ENCODE peak calls at places on chromosomes 11 and 22, in seven cellular contexts. Y is astrocyte of the cerebellum; F is stimulated activated CD4-positive, alpha-beta T cell treated with anti-CD3 and anti-CD28 coated beads, Interleukin-4, amount 100 ng/mL, for 48 hours; C is NCI-H1105; D is GM13976; K is stimulated activated naive B cell treated with anti-CD40 and anti-IgM and Interleukin-4, amounts not matched to agents 10 μg/mL and 1 μg/mL and 100 μg/mL, for 72 hours; I is IMR-90. T is an unnamed sample.
A peak's percentile ranks its signal among the peaks of the same experiment; 100 is the strongest.

GRCh38 chr11:83694191-83694905 is 408.2 kb upstream of the CCDC90B start:
- DNase-seq in F (no peak), C (no peak), Y (no peak), D (no peak), I (no peak), K (no peak), T (no peak)

GRCh38 chr11:108559340-108559739 is 34.2 kb downstream of the EXPH5 start:
- DNase-seq in Y (peak; percentile 52), I (peak; percentile 76), F (no peak), D (no peak), C (no peak), K (no peak), T (peak; percentile 70)

GRCh38 chr22:48096411-48096810 is 1334.0 kb downstream of the TBC1D22A start:
- DNase-seq in D (no peak), K (no peak), I (no peak), Y (no peak), C (no peak), F (no peak), T (no peak)

GRCh38 chr11:27233654-27234042 is 129.4 kb downstream of the CCDC34 start:
- DNase-seq in K (no peak), Y (no peak), F (no peak), I (no peak), D (no peak), C (no peak), T (no peak)

GRCh38 chr11:132028380-132029240 is 658.2 kb downstream of the NTM start:
- DNase-seq in I (peak; percentile 73), D (peak; percentile 17), C (peak; percentile 74), K (peak; percentile 1), Y (peak; percentile 34), F (peak; percentile 4), T (peak; percentile 65)

GRCh38 chr22:38957046-38957770 is at the start of gene APOBEC3A:
- DNase-seq in D (no peak), K (no peak), Y (no peak), F (no peak), C (no peak), I (no peak), T (peak; percentile 23)

GRCh38 chr11:2432628-2433071 is 11.7 kb downstream of the TRPM5 start:
- DNase-seq in Y (no peak), F (no peak), K (no peak), C (no peak), D (no peak), I (no peak), T (no peak)

GRCh38 chr11:110524227-110524626 is 94.5 kb downstream of the FDX1 start:
- DNase-seq in C (no peak), K (no peak), F (no peak), I (peak; percentile 99), D (no peak), Y (no peak), T (no peak)

GRCh38 chr11:70942593-70942992 is 309.8 kb downstream of the SHANK2 start:
- DNase-seq in I (no peak), F (peak; percentile 1), C (no peak), D (no peak), Y (no peak), K (no peak), T (no peak)

GRCh38 chr22:48564995-48565394 is 1262.7 kb downstream of the BRD1 start:
- DNase-seq in C (no peak), K (no peak), D (no peak), F (no peak), Y (no peak), I (no peak), T (no peak)

GRCh38 chr11:57320719-57321387 is 3.9 kb downstream of the TNKS1BP1 start:
- DNase-seq in K (no peak), Y (no peak), D (no peak), C (no peak), F (no peak), I (no peak), T (no peak)

GRCh38 chr11:47185305-47186075 is 744 bp downstream of the PACSIN3 start:
- DNase-seq in K (no peak), I (peak; percentile 37), D (no peak), Y (no peak), F (no peak), C (peak; percentile 31), T (no peak)

GRCh38 chr11:119065369-119065768 is 2.2 kb upstream of the VPS11 start:
- DNase-seq in F (no peak), K (no peak), D (peak; percentile 58), C (no peak), Y (no peak), I (peak; percentile 40), T (no peak)

GRCh38 chr11:126113515-126113957 is 50.9 kb upstream of the CDON start:
- DNase-seq in K (no peak), F (no peak), I (peak; percentile 96), D (no peak), C (peak; percentile 62), Y (peak; percentile 70), T (peak; percentile 98)

GRCh38 chr11:8768625-8769333 is 86.2 kb downstream of the RPL27A start:
- DNase-seq in F (no peak), I (peak; percentile 89), K (no peak), D (no peak), Y (no peak), C (no peak), T (peak; percentile 76)

GRCh38 chr11:118820412-118821357 is 29.7 kb upstream of the DDX6 start:
- DNase-seq in I (no peak), Y (peak; percentile 18), C (peak; percentile 18), D (peak; percentile 83), F (no peak), K (peak; percentile 90), T (peak; percentile 87)

GRCh38 chr22:37674951-37675929 is at the start of gene LGALS1:
- DNase-seq in C (peak; percentile 67), Y (peak; percentile 91), I (peak; percentile 97), F (peak; percentile 55), D (peak; percentile 90), K (peak; percentile 65), T (peak; percentile 70)

GRCh38 chr22:47095395-47096122 is 333.1 kb downstream of the TBC1D22A start:
- DNase-seq in K (no peak), F (no peak), I (peak; percentile 32), Y (no peak), C (no peak), D (no peak), T (no peak)

GRCh38 chr11:64746486-64746885 is 2.5 kb upstream of the RASGRP2 start:
- DNase-seq in I (no peak), D (no peak), C (no peak), K (no peak), F (no peak), Y (no peak), T (no peak)

GRCh38 chr11:111796696-111797095 is 30.5 kb upstream of the PPP2R1B start:
- DNase-seq in F (no peak), Y (no peak), D (no peak), I (no peak), C (no peak), K (no peak), T (no peak)

GRCh38 chr11:64146036-64146943 is 19.6 kb downstream of the MACROD1 start:
- DNase-seq in F (peak; percentile 62), Y (no peak), D (peak; percentile 88), K (peak; percentile 23), I (peak; percentile 37), C (no peak), T (no peak)

GRCh38 chr11:89421718-89422117 is 69.5 kb downstream of the NOX4 start:
- DNase-seq in Y (no peak), F (no peak), C (no peak), D (no peak), I (no peak), K (no peak), T (no peak)

T was measured in renal cortical epithelial cell.